ENCODE peak calls at places on chromosomes 7 and 10, in six cellular contexts. One of them, this sample, is unnamed.

GRCh38 chr7:153522261-153522660 is 529.9 kb upstream of the DPP6 start:
- DNase-seq in CD4-positive, alpha-beta memory T cell: no peak
- DNase-seq in epithelial cell of esophagus: no peak
- DNase-seq in NCI-H1092 treated with DMSO at 0.1 percent for 48 hours: no peak
- DNase-seq in HFF-Myc: no peak
- DNase-seq in stimulated activated naive B cell treated with anti-CD40 and anti-IgM and Interleukin-4, amounts not matched to agents 10 μg/mL and 1 μg/mL and 100 μg/mL, for 72 hours: no peak
- DNase-seq in this sample: no peak

GRCh38 chr7:36191292-36191920 is 38.4 kb downstream of the EEPD1 start:
- DNase-seq in CD4-positive, alpha-beta memory T cell: no peak
- DNase-seq in epithelial cell of esophagus: no peak
- DNase-seq in NCI-H1092 treated with DMSO at 0.1 percent for 48 hours: no peak
- DNase-seq in HFF-Myc: no peak
- DNase-seq in stimulated activated naive B cell treated with anti-CD40 and anti-IgM and Interleukin-4, amounts not matched to agents 10 μg/mL and 1 μg/mL and 100 μg/mL, for 72 hours: no peak
- DNase-seq in this sample: no peak

GRCh38 chr10:120818301-120818700 is 32.9 kb upstream of the WDR11 start:
- DNase-seq in CD4-positive, alpha-beta memory T cell: no peak
- DNase-seq in epithelial cell of esophagus: no peak
- DNase-seq in NCI-H1092 treated with DMSO at 0.1 percent for 48 hours: no peak
- DNase-seq in HFF-Myc: no peak
- DNase-seq in stimulated activated naive B cell treated with anti-CD40 and anti-IgM and Interleukin-4, amounts not matched to agents 10 μg/mL and 1 μg/mL and 100 μg/mL, for 72 hours: no peak
- DNase-seq in this sample: no peak

GRCh38 chr7:90180011-90180585 is 25.8 kb downstream of the STEAP1 start:
- DNase-seq in CD4-positive, alpha-beta memory T cell: no peak
- DNase-seq in epithelial cell of esophagus: peak; percentile 71
- DNase-seq in NCI-H1092 treated with DMSO at 0.1 percent for 48 hours: no peak
- DNase-seq in HFF-Myc: no peak
- DNase-seq in stimulated activated naive B cell treated with anti-CD40 and anti-IgM and Interleukin-4, amounts not matched to agents 10 μg/mL and 1 μg/mL and 100 μg/mL, for 72 hours: no peak
- DNase-seq in this sample: no peak

GRCh38 chr10:17562572-17562971 is 54.6 kb downstream of the HACD1 start:
- DNase-seq in CD4-positive, alpha-beta memory T cell: no peak
- DNase-seq in epithelial cell of esophagus: peak; percentile 24
- DNase-seq in NCI-H1092 treated with DMSO at 0.1 percent for 48 hours: peak; percentile 39
- DNase-seq in HFF-Myc: no peak
- DNase-seq in stimulated activated naive B cell treated with anti-CD40 and anti-IgM and Interleukin-4, amounts not matched to agents 10 μg/mL and 1 μg/mL and 100 μg/mL, for 72 hours: no peak
- DNase-seq in this sample: no peak

GRCh38 chr7:33762903-33763295 is 142.4 kb upstream of the BMPER start:
- DNase-seq in CD4-positive, alpha-beta memory T cell: no peak
- DNase-seq in epithelial cell of esophagus: no peak
- DNase-seq in NCI-H1092 treated with DMSO at 0.1 percent for 48 hours: no peak
- DNase-seq in HFF-Myc: no peak
- DNase-seq in stimulated activated naive B cell treated with anti-CD40 and anti-IgM and Interleukin-4, amounts not matched to agents 10 μg/mL and 1 μg/mL and 100 μg/mL, for 72 hours: no peak
- DNase-seq in this sample: no peak

GRCh38 chr10:122113161-122113944 is 124.4 kb downstream of the TACC2 start:
- DNase-seq in CD4-positive, alpha-beta memory T cell: no peak
- DNase-seq in epithelial cell of esophagus: peak; percentile 60
- DNase-seq in NCI-H1092 treated with DMSO at 0.1 percent for 48 hours: no peak
- DNase-seq in HFF-Myc: no peak
- DNase-seq in stimulated activated naive B cell treated with anti-CD40 and anti-IgM and Interleukin-4, amounts not matched to agents 10 μg/mL and 1 μg/mL and 100 μg/mL, for 72 hours: no peak
- DNase-seq in this sample: peak; percentile 22

GRCh38 chr7:92359801-92360200 is 87.5 kb upstream of the GATAD1 start:
- DNase-seq in CD4-positive, alpha-beta memory T cell: no peak
- DNase-seq in epithelial cell of esophagus: no peak
- DNase-seq in NCI-H1092 treated with DMSO at 0.1 percent for 48 hours: no peak
- DNase-seq in HFF-Myc: no peak
- DNase-seq in stimulated activated naive B cell treated with anti-CD40 and anti-IgM and Interleukin-4, amounts not matched to agents 10 μg/mL and 1 μg/mL and 100 μg/mL, for 72 hours: no peak
- DNase-seq in this sample: no peak

GRCh38 chr7:45078199-45078681 is 10.5 kb downstream of the NACAD start:
- DNase-seq in CD4-positive, alpha-beta memory T cell: no peak
- DNase-seq in epithelial cell of esophagus: no peak
- DNase-seq in NCI-H1092 treated with DMSO at 0.1 percent for 48 hours: no peak
- DNase-seq in HFF-Myc: no peak
- DNase-seq in stimulated activated naive B cell treated with anti-CD40 and anti-IgM and Interleukin-4, amounts not matched to agents 10 μg/mL and 1 μg/mL and 100 μg/mL, for 72 hours: no peak
- DNase-seq in this sample: no peak

GRCh38 chr10:15137636-15138035 is 30.9 kb downstream of the NMT2 start:
- DNase-seq in CD4-positive, alpha-beta memory T cell: no peak
- DNase-seq in epithelial cell of esophagus: no peak
- DNase-seq in NCI-H1092 treated with DMSO at 0.1 percent for 48 hours: no peak
- DNase-seq in HFF-Myc: no peak
- DNase-seq in stimulated activated naive B cell treated with anti-CD40 and anti-IgM and Interleukin-4, amounts not matched to agents 10 μg/mL and 1 μg/mL and 100 μg/mL, for 72 hours: no peak
- DNase-seq in this sample: no peak

GRCh38 chr7:94022550-94022949 is 18.4 kb upstream of the BET1 start:
- DNase-seq in CD4-positive, alpha-beta memory T cell: no peak
- DNase-seq in epithelial cell of esophagus: peak; percentile 27
- DNase-seq in NCI-H1092 treated with DMSO at 0.1 percent for 48 hours: no peak
- DNase-seq in HFF-Myc: no peak
- DNase-seq in stimulated activated naive B cell treated with anti-CD40 and anti-IgM and Interleukin-4, amounts not matched to agents 10 μg/mL and 1 μg/mL and 100 μg/mL, for 72 hours: peak; percentile 53
- DNase-seq in this sample: no peak

GRCh38 chr7:130112078-130112477 is 41.7 kb downstream of the KLHDC10 start:
- DNase-seq in CD4-positive, alpha-beta memory T cell: no peak
- DNase-seq in epithelial cell of esophagus: no peak
- DNase-seq in NCI-H1092 treated with DMSO at 0.1 percent for 48 hours: no peak
- DNase-seq in HFF-Myc: no peak
- DNase-seq in stimulated activated naive B cell treated with anti-CD40 and anti-IgM and Interleukin-4, amounts not matched to agents 10 μg/mL and 1 μg/mL and 100 μg/mL, for 72 hours: no peak
- DNase-seq in this sample: no peak

GRCh38 chr10:103966671-103967432 is at the start of gene SLK:
- DNase-seq in CD4-positive, alpha-beta memory T cell: peak; percentile 90
- DNase-seq in epithelial cell of esophagus: peak; percentile 86
- DNase-seq in NCI-H1092 treated with DMSO at 0.1 percent for 48 hours: peak; percentile 71
- DNase-seq in HFF-Myc: no peak
- DNase-seq in stimulated activated naive B cell treated with anti-CD40 and anti-IgM and Interleukin-4, amounts not matched to agents 10 μg/mL and 1 μg/mL and 100 μg/mL, for 72 hours: peak; percentile 81
- DNase-seq in this sample: peak; percentile 61

This sample was measured in DMS153.